ENCODE peak calls at places on chromosome 6, in ten cellular contexts. P, A, D, J, E, N, L, O, Y and Z are unnamed samples.
A peak's percentile ranks its signal among the peaks of the same experiment; 100 is the strongest.

GRCh38 chr6:41577865-41578713 is 31.9 kb downstream of the FOXP4 start:
- DNase-seq in P (peak; percentile 36), A (peak; percentile 62), D (no peak), J (peak; percentile 81), E (peak; percentile 62), N (peak; percentile 40), L (no peak), O (no peak), Y (peak; percentile 85), Z (no peak)

GRCh38 chr6:130937942-130938604 is 110.9 kb downstream of the SMLR1 start:
- DNase-seq in P (peak; percentile 51), A (no peak), D (no peak), J (no peak), E (no peak), N (no peak), L (no peak), O (no peak), Y (no peak), Z (no peak)

GRCh38 chr6:157755752-157756411 is 67.2 kb upstream of the SNX9 start:
- DNase-seq in P (no peak), A (no peak), D (no peak), J (no peak), E (no peak), N (no peak), L (peak; percentile 75), O (no peak), Y (no peak), Z (no peak)

GRCh38 chr6:158499601-158500000 is 60.3 kb upstream of the TMEM181 start:
- DNase-seq in P (no peak), A (no peak), D (no peak), J (no peak), E (no peak), N (no peak), L (no peak), O (no peak), Y (no peak), Z (no peak)

GRCh38 chr6:139349464-139350020 is 24.9 kb downstream of the CITED2 start:
- DNase-seq in P (peak; percentile 27), A (no peak), D (peak; percentile 58), J (peak; percentile 24), E (no peak), N (no peak), L (no peak), O (no peak), Y (no peak), Z (no peak)

GRCh38 chr6:139230421-139230840 is 61.4 kb downstream of the TXLNB start:
- DNase-seq in P (peak; percentile 11), A (peak; percentile 52), D (peak; percentile 11), J (peak; percentile 87), E (no peak), N (no peak), L (peak; percentile 28), O (no peak), Y (peak; percentile 30), Z (no peak)

GRCh38 chr6:109008537-109008950 is 86.1 kb downstream of the SESN1 start:
- DNase-seq in P (peak; percentile 50), A (no peak), D (no peak), J (peak; percentile 6), E (no peak), N (no peak), L (peak; percentile 43), O (no peak), Y (no peak), Z (peak; percentile 33)

GRCh38 chr6:49849121-49849907 is 17.0 kb downstream of the CRISP1 start:
- DNase-seq in P (peak; percentile 70), A (peak; percentile 62), D (peak; percentile 67), J (peak; percentile 68), E (peak; percentile 3), N (no peak), L (peak; percentile 30), O (no peak), Y (peak; percentile 78), Z (peak; percentile 73)

GRCh38 chr6:33897193-33897479 is 93.3 kb upstream of the MLN start:
- DNase-seq in P (no peak), A (no peak), D (no peak), J (no peak), E (no peak), N (no peak), L (no peak), O (peak; percentile 26), Y (no peak), Z (no peak)

GRCh38 chr6:13391537-13391936 is 63.2 kb upstream of the TBC1D7 start:
- DNase-seq in P (no peak), A (no peak), D (no peak), J (no peak), E (no peak), N (no peak), L (no peak), O (no peak), Y (no peak), Z (no peak)

GRCh38 chr6:551405-551804 is 105.5 kb downstream of the HUS1B start:
- DNase-seq in P (peak; percentile 12), A (peak; percentile 50), D (no peak), J (no peak), E (peak; percentile 32), N (no peak), L (no peak), O (no peak), Y (peak; percentile 63), Z (no peak)

GRCh38 chr6:84766796-84767590 is 2.6 kb upstream of the TBX18 start:
- DNase-seq in P (no peak), A (no peak), D (no peak), J (no peak), E (peak; percentile 34), N (no peak), L (no peak), O (no peak), Y (peak; percentile 68), Z (no peak)

GRCh38 chr6:121436966-121437756 is 1.7 kb downstream of the GJA1 start:
- DNase-seq in P (no peak), A (peak; percentile 69), D (no peak), J (no peak), E (peak; percentile 64), N (no peak), L (peak; percentile 23), O (peak; percentile 21), Y (peak; percentile 68), Z (peak; percentile 25)

GRCh38 chr6:13486679-13487121 is 700 bp downstream of the GFOD1 start:
- DNase-seq in P (no peak), A (peak; percentile 81), D (peak; percentile 64), J (peak; percentile 52), E (peak; percentile 57), N (peak; percentile 50), L (peak; percentile 50), O (peak; percentile 65), Y (peak; percentile 63), Z (peak; percentile 43)

GRCh38 chr6:112416885-112417284 is 69.8 kb downstream of the RFPL4B start:
- DNase-seq in P (no peak), A (no peak), D (no peak), J (no peak), E (no peak), N (no peak), L (no peak), O (no peak), Y (no peak), Z (no peak)

GRCh38 chr6:129748212-129748900 is 38.4 kb upstream of the ARHGAP18 start:
- DNase-seq in P (peak; percentile 55), A (no peak), D (peak; percentile 73), J (no peak), E (no peak), N (no peak), L (peak; percentile 61), O (peak; percentile 82), Y (peak; percentile 58), Z (peak; percentile 84)

GRCh38 chr6:44386364-44386928 is 1.1 kb upstream of the CDC5L start:
- DNase-seq in P (no peak), A (no peak), D (no peak), J (peak; percentile 7), E (no peak), N (no peak), L (no peak), O (no peak), Y (no peak), Z (peak; percentile 16)

GRCh38 chr6:15429146-15430110 is 183.6 kb downstream of the JARID2 start:
- DNase-seq in P (peak; percentile 74), A (peak; percentile 50), D (no peak), J (no peak), E (no peak), N (no peak), L (no peak), O (no peak), Y (no peak), Z (no peak)

GRCh38 chr6:72564231-72564630 is 57.6 kb upstream of the KCNQ5 start:
- DNase-seq in P (no peak), A (no peak), D (no peak), J (no peak), E (no peak), N (no peak), L (no peak), O (no peak), Y (no peak), Z (no peak)

GRCh38 chr6:137231895-137232294 is 12.7 kb upstream of the IFNGR1 start:
- DNase-seq in P (no peak), A (peak; percentile 42), D (no peak), J (no peak), E (no peak), N (no peak), L (peak; percentile 51), O (no peak), Y (no peak), Z (no peak)

GRCh38 chr6:17493286-17493685 is 99.9 kb downstream of the CAP2 start:
- DNase-seq in P (peak; percentile 72), A (peak; percentile 9), D (no peak), J (peak; percentile 17), E (no peak), N (peak; percentile 36), L (no peak), O (peak; percentile 60), Y (no peak), Z (no peak)

GRCh38 chr6:125748534-125749111 is 809 bp upstream of the HEY2 start:
- DNase-seq in P (no peak), A (peak; percentile 43), D (peak; percentile 22), J (no peak), E (no peak), N (no peak), L (peak; percentile 28), O (no peak), Y (no peak), Z (no peak)

GRCh38 chr6:10396775-10397174 is 18.1 kb downstream of the TFAP2A start:
- DNase-seq in P (no peak), A (no peak), D (no peak), J (peak; percentile 41), E (no peak), N (no peak), L (no peak), O (no peak), Y (no peak), Z (no peak)

GRCh38 chr6:11042750-11043551 is 1.2 kb downstream of the ELOVL2 start:
- DNase-seq in P (peak; percentile 73), A (peak; percentile 14), D (no peak), J (peak; percentile 49), E (peak; percentile 46), N (no peak), L (no peak), O (no peak), Y (peak; percentile 29), Z (no peak)

GRCh38 chr6:149823013-149823412 is 41.1 kb downstream of the LRP11 start:
- DNase-seq in P (no peak), A (no peak), D (no peak), J (no peak), E (no peak), N (no peak), L (no peak), O (no peak), Y (peak; percentile 19), Z (no peak)

GRCh38 chr6:37696220-37696840 is 1.4 kb downstream of the MDGA1 start:
- DNase-seq in P (no peak), A (peak; percentile 35), D (no peak), J (no peak), E (peak; percentile 61), N (peak; percentile 25), L (peak; percentile 29), O (no peak), Y (peak; percentile 56), Z (no peak)

GRCh38 chr6:41970436-41970846 is 28.8 kb upstream of the CCND3 start:
- DNase-seq in P (peak; percentile 59), A (peak; percentile 93), D (no peak), J (no peak), E (no peak), N (no peak), L (no peak), O (no peak), Y (no peak), Z (no peak)

GRCh38 chr6:170292111-170292777 is 1.4 kb upstream of the DLL1 start:
- DNase-seq in P (no peak), A (no peak), D (no peak), J (no peak), E (no peak), N (no peak), L (no peak), O (no peak), Y (peak; percentile 50), Z (no peak)